ENCODE peak calls at places on chromosomes 3 and 15, in five cellular contexts. X is astrocyte of the cerebellum, J is IMR-90, M is NB4, I is left lung. C is an unnamed sample.

GRCh38 chr3:114290911-114291901 is 2.6 kb upstream of the TIGIT start:
- DNase-seq in X (no peak), J (peak), M (peak), I (peak), C (peak)

GRCh38 chr15:51924146-51925068 is 47.2 kb downstream of the LEO1 start:
- DNase-seq in X (no peak), J (no peak), M (no peak), I (no peak), C (no peak)

GRCh38 chr15:88166330-88166993 is 90.1 kb downstream of the NTRK3 start:
- DNase-seq in X (no peak), J (no peak), M (peak), I (no peak), C (no peak)

GRCh38 chr15:84749111-84749991 is 959 bp downstream of the ZNF592 start:
- DNase-seq in X (no peak), J (no peak), M (peak), I (peak), C (peak)

GRCh38 chr15:60673918-60674558 is 195.1 kb upstream of the ICE2 start:
- DNase-seq in X (peak), J (peak), M (peak), I (peak), C (peak)

GRCh38 chr15:81809543-81809942 is 236.3 kb downstream of the MEX3B start:
- DNase-seq in X (no peak), J (peak), M (peak), I (no peak), C (peak)

GRCh38 chr3:194274424-194275085 is 76.6 kb downstream of the CPN2 start:
- DNase-seq in X (no peak), J (no peak), M (peak), I (no peak), C (peak)

GRCh38 chr3:62149539-62149938 is 223.8 kb downstream of the FEZF2 start:
- DNase-seq in X (no peak), J (no peak), M (no peak), I (no peak), C (no peak)

GRCh38 chr3:134205426-134205825 is 45.2 kb downstream of the RYK start:
- DNase-seq in X (no peak), J (no peak), M (no peak), I (no peak), C (no peak)

GRCh38 chr3:193559100-193559499 is 4.4 kb upstream of the ATP13A4 start:
- DNase-seq in X (no peak), J (no peak), M (no peak), I (no peak), C (peak)

GRCh38 chr3:109337393-109337792 is at the start of gene DPPA4:
- DNase-seq in X (no peak), J (no peak), M (no peak), I (no peak), C (no peak)

GRCh38 chr3:195774917-195775316 is 36.8 kb downstream of the MUC4 start:
- DNase-seq in X (no peak), J (no peak), M (peak), I (no peak), C (peak)

GRCh38 chr15:48641416-48641815 is 4.1 kb downstream of the FBN1 start:
- DNase-seq in X (no peak), J (peak), M (peak), I (no peak), C (peak)

GRCh38 chr15:44137750-44138149 is 57.3 kb downstream of the FRMD5 start:
- DNase-seq in X (no peak), J (peak), M (no peak), I (no peak), C (peak)

DNA sequence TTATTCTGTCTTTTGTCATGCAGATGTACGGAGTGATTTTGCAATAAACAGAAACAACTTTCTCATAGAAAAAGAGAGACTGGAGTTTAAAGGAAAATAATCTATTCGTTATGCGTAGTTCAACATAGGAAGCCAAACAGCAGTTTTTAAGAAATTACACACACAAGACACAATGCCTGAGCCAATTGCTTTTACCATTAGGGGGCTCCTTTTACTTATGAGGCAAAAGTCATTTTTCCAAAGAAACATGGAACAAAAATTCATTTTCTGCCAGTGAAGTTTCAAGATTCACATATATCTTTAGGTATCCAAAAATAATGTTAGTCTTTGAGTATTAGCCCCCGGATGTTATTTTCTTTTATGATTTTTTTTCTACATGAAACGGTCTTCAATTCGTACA is 10.7 kb downstream of the CNTN6 start:
- DNase-seq in X (no peak), J (no peak), M (no peak), I (no peak), C (peak)
- TF ChIP-seq CTCF in X (peak), J (no peak), M (no peak), I (no peak), C (peak)

DNA sequence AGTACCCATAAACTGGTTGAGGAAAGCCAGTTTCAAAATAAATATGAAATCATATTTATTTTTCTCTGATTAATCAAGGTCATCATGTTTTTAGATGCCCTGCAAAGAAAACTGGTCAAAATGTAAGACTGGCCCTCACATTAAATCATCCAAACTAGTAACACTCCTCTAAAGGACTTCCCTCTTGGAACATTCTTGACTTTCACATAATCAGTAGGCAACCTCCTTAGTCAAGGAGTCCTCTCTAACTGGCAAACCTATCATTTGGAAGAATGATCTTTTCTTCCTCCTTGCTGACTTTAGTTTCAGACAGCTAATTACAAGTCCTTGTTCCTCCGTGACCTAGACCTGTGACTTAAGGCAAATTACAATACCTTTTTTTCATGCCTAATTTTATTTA is 82.5 kb upstream of the DCBLD2 start:
- DNase-seq in X (no peak), J (no peak), M (no peak), I (no peak), C (no peak)
- H3K4me3 ChIP-seq in X (no peak), J (no peak), M (no peak), I (no peak), C (no peak)

DNA sequence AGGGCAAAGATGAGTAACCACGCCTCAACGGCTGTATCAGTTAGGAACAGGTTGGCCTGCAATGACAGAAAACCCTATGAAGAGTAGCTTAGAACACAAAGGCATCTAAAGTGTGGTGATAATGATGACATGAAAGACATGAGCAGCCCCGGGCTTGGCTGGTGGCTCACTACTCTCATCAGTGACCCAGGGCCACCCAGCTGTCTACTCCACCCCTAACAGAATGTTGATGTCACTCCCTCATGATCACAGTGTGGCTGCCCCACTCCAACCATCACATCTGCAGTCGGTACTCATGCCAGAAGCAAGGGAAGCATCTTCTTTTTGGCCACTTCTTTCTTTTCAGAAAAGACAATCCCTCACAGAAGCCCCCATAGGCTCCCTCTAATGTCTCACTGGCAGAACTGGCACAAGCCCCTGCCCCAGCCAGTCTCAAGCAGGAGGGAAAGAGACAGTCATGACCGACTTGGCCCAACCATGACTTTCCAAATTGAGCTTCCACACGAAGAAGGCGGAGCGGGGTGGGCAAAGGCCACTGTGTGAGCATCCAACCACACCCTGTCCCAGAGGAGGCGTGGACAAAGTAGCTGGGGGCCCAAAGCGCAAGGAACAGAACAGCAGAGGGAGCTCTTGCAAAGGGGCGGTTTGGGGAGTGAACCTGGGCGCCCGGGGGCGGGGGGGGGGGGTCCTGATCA is 72.0 kb upstream of the IQSEC1 start:
- DNase-seq in X (no peak), J (no peak), M (peak), I (no peak), C (no peak)
- TF ChIP-seq CTCF in X (no peak), J (no peak), M (peak), I (no peak), C (no peak)

DNA sequence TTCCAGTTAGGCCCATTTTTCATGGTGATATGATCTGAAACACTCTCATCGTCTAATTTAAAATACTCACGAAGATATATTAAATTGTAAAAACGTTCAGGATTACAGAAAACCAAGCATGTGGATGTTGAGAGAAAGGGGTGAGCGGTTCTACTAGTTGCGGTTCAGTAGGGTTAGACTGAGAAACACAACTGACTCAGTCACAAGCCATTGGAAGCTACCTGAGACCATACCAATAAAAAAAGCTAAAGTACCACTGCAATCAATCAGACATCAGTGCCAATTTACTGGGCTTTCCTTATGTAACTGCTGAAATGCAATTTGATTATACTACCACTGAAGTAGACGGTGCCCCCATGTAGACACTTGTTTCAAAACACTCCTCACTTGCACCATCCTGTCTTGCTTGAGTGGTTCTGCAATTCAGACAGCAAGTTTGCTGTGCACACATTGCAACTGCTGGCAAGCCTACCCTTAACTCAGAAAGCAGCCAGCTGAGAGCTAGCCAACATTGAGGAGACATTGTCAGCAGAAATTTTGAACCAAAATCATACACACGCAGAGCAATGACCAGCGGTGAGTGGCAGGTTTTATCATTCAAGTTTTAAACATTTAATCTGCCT is 368.7 kb upstream of the ARHGEF26 start:
- DNase-seq in X (no peak), J (no peak), M (no peak), I (no peak), C (no peak)
- H3K4me3 ChIP-seq in X (no peak), J (no peak), M (no peak), I (no peak), C (no peak)

DNA sequence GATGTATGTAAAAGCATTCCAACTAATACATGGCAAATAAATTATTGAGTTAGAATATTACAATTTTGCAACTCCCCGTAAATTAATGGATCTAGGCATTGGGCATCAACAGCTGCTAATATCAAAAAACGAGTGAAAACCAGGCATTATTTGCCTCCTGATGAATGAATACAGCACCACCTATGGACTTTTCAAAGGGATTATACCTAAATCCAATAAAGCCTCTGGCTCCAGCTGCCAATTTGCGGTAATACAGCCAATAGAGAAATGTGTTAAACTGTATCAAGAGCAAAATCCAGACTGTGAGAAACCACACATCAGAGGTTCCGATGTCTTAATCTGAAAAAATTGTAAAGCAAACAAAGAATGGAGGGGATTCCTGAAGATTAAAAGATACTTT is 16.3 kb upstream of the A4GNT start:
- DNase-seq in X (no peak), J (no peak), M (peak), I (no peak), C (peak)
- TF ChIP-seq CTCF in X (no peak), J (no peak), M (no peak), I (no peak), C (no peak)

DNA sequence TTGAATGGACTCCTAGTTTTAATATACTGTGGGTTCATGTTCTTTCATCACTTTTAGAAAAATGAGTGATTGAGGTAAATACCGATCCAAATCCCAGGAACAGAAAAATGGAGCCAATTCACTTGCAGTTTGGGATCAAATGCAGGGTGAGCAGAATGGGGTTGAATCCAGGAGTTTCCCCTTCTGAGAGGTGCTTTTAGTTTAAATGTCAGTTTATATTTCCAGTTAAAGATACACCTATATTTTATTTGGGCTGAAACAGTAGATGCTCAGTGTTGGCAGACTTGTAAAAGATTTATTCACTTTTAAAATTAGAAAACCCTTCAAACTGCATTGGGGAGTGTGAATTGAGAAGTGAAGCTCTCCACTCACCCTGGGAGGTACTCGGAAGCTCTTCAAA is 2.6 kb downstream of the TRIM71 start:
- DNase-seq in X (no peak), J (no peak), M (no peak), I (no peak), C (no peak)
- H3K4me3 ChIP-seq in X (no peak), J (no peak), M (peak), I (no peak), C (no peak)

C was measured in fibroblast of mammary gland.